ENCODE peak calls at places on chromosomes 4 and X, in five cellular contexts. I, V, W, A and C are unnamed samples.

GRCh38 chr4:140092094-140092820 is 61.7 kb downstream of the MAML3 start:
- DNase-seq in A (no peak), V (peak; percentile 29), I (no peak), W (no peak), C (no peak)

GRCh38 chr4:112173593-112174559 is 28.6 kb downstream of the FAM241A start:
- DNase-seq in A (no peak), V (no peak), W (peak; percentile 67), I (no peak), C (no peak)

GRCh38 chr4:3689576-3690551 is 76.3 kb upstream of the ADRA2C start:
- DNase-seq in I (no peak), A (no peak), V (no peak), W (peak; percentile 34), C (no peak)

GRCh38 chrX:111837226-111837625 is 38.8 kb upstream of the TRPC5OS start:
- DNase-seq in A (no peak), V (no peak), W (no peak), I (no peak), C (no peak)

GRCh38 chr4:155342142-155342541 is 34.6 kb downstream of the MAP9 start:
- DNase-seq in V (no peak), W (no peak), I (no peak), A (no peak), C (no peak)

GRCh38 chr4:101191302-101192098 is 155.8 kb downstream of the PPP3CA start:
- DNase-seq in V (peak; percentile 49), I (no peak), W (peak; percentile 79), A (no peak), C (no peak)

GRCh38 chr4:184958839-184959238 is 59.5 kb upstream of the HELT start:
- DNase-seq in W (no peak), I (no peak), V (no peak), A (no peak), C (no peak)

GRCh38 chr4:41215155-41215554 is 813 bp upstream of the APBB2 start:
- DNase-seq in V (no peak), I (no peak), A (no peak), W (no peak), C (peak; percentile 24)

GRCh38 chr4:165707126-165707525 is 165.9 kb upstream of the TLL1 start:
- DNase-seq in A (no peak), V (no peak), W (no peak), I (no peak), C (no peak)

GRCh38 chr4:96108146-96108545 is 268.3 kb downstream of the PDHA2 start:
- DNase-seq in W (no peak), A (no peak), I (no peak), V (no peak), C (no peak)

GRCh38 chr4:4856071-4857000 is 3.1 kb upstream of the MSX1 start:
- DNase-seq in A (no peak), V (no peak), W (peak; percentile 19), I (no peak), C (peak; percentile 36)

GRCh38 chrX:7570432-7571009 is 272.4 kb upstream of the VCX start:
- DNase-seq in W (no peak), I (no peak), V (no peak), A (no peak), C (no peak)

GRCh38 chrX:15680401-15680800 is 15.8 kb upstream of the CLTRN start:
- DNase-seq in W (no peak), A (no peak), V (no peak), I (no peak), C (peak; percentile 4)

GRCh38 chr4:142840516-142841123 is 5.5 kb downstream of the INPP4B start:
- DNase-seq in W (no peak), I (no peak), V (no peak), A (peak; percentile 43), C (no peak)

GRCh38 chr4:16250665-16251365 is 24.5 kb upstream of the TAPT1 start:
- DNase-seq in V (no peak), A (no peak), W (no peak), I (no peak), C (no peak)

GRCh38 chrX:103376979-103377324 is 614 bp downstream of the BEX3 start:
- DNase-seq in W (peak; percentile 50), I (no peak), V (no peak), A (no peak), C (no peak)

GRCh38 chr4:56941403-56941802 is 33.7 kb downstream of the REST start:
- DNase-seq in A (no peak), V (no peak), W (no peak), I (no peak), C (no peak)

GRCh38 chr4:126338572-126338971 is 1023.8 kb downstream of the FAT4 start:
- DNase-seq in V (no peak), A (no peak), I (no peak), W (no peak), C (no peak)

GRCh38 chrX:106980952-106981626 is 18.9 kb downstream of the MORC4 start:
- DNase-seq in I (no peak), V (no peak), W (no peak), A (no peak), C (no peak)

GRCh38 chr4:157808796-157809408 is 363.9 kb downstream of the GASK1B start:
- DNase-seq in I (no peak), W (no peak), V (no peak), A (no peak), C (no peak)

GRCh38 chr4:113057891-113058290 is 8.4 kb downstream of the ANK2 start:
- DNase-seq in V (no peak), I (no peak), A (no peak), W (no peak), C (no peak)

GRCh38 chr4:102787944-102788343 is 27.2 kb upstream of the MANBA start:
- DNase-seq in A (no peak), W (no peak), V (no peak), I (no peak), C (no peak)

GRCh38 chr4:145868637-145869409 is 69.8 kb downstream of the ZNF827 start:
- DNase-seq in I (no peak), V (no peak), W (no peak), A (peak; percentile 73), C (peak; percentile 18)

GRCh38 chrX:154378059-154378798 is 866 bp upstream of the EMD start:
- DNase-seq in V (peak; percentile 48), I (peak; percentile 37), W (peak; percentile 76), A (no peak), C (peak; percentile 89)

GRCh38 chr4:89541998-89542397 is 234.4 kb upstream of the GPRIN3 start:
- DNase-seq in V (no peak), A (no peak), W (no peak), I (no peak), C (no peak)

GRCh38 chrX:30270639-30271038 is 23.7 kb downstream of the MAGEB1 start:
- DNase-seq in W (no peak), A (no peak), V (no peak), I (no peak), C (no peak)

GRCh38 chrX:97158270-97158669 is 274.6 kb downstream of the RPA4 start:
- DNase-seq in W (no peak), V (no peak), A (no peak), I (no peak), C (no peak)

GRCh38 chr4:185204238-185204910 is 574 bp upstream of the CFAP97 start:
- DNase-seq in I (no peak), V (no peak), A (peak; percentile 24), W (no peak), C (peak; percentile 41)

GRCh38 chrX:130260316-130260715 is 8.4 kb downstream of the ZNF280C start:
- DNase-seq in W (no peak), I (no peak), V (no peak), A (no peak), C (no peak)

GRCh38 chrX:104270212-104270611 is 15.5 kb upstream of the ESX1 start:
- DNase-seq in V (no peak), I (no peak), W (no peak), A (no peak), C (no peak)

GRCh38 chrX:45513042-45513441 is 312.4 kb upstream of the DIPK2B start:
- DNase-seq in I (no peak), A (no peak), W (no peak), V (no peak), C (no peak)

DNA sequence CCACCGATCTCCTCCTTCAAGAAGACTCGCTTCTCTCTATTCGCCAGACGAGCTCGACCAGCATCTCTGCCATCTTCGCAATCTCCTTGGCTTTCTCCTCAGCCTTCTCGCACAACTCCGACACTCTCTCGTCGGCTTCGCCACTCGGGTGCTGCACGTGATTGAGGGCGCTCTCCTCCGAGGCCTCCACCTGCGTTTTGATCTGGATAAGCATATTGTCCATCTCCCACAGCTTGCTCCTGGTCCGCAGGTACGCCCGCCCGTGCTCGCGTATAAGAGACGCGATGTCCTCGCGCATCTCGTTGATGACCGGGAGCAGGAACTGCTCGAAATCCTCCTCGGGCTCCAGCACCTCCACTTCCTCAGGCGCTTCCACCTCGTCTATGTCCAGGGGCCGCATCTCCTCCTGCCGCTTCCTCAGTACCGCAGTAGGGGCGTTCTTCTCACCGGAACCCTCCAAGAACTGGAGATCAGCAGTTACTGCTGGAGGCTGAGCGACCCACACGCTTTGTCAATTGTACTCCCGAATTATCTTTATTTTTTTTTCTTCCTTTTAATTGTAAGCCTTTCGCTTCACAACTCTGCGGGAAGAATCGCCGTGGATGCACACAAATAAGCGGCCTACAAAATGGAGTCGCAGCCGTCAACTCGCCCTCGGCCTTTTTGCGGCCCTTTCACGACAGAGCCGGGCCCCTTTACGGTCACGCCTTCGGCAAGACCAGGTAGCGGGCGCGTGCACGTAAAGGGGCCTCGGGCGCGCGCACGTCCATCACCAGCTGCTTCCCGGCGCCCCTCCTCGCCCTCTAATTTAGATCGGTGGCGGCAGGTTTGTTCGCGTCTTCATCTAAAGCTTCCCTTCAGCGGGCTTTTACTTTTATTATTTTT is at the start of gene MRFAP1L1:
- DNase-seq in W (peak; percentile 98), A (peak; percentile 97), I (peak; percentile 97), V (peak; percentile 94), C (peak; percentile 92)
- TF ChIP-seq CTCF in W (peak; percentile 12), A (no peak), I (no peak), V (no peak), C (no peak)

GRCh38 chr4:118141240-118141639 is 107.0 kb downstream of the NDST3 start:
- DNase-seq in A (no peak), W (no peak), V (no peak), I (no peak), C (no peak)
- TF ChIP-seq CTCF in A (no peak), W (no peak), V (no peak), I (no peak), C (no peak)

GRCh38 chr4:11954093-11954492 is 525.4 kb upstream of the HS3ST1 start:
- DNase-seq in W (no peak), A (peak; percentile 14), I (no peak), V (no peak), C (no peak)
- TF ChIP-seq CTCF in W (peak; percentile 12), A (peak; percentile 28), I (no peak), V (no peak), C (no peak)

DNA sequence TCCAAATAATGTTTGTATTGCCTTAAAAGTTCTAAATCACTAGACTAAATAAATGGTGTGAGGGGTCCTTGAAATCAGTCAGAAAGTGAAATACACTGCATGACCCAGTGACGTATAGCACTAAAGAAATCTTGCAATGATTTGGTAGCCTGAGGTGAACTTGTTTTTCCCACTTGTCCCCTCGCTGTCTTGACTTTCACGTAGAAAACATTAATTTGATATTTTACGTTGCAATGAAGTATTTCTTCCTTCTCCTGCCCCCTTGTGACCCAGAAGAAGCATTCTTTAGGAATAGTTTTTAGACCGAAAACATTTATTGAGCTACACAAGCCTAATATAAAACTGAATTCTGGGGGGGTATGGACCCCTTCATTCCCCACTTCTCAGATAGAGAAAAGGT is 3.7 kb downstream of the KLB start:
- DNase-seq in V (no peak), W (no peak), A (no peak), I (no peak), C (no peak)
- TF ChIP-seq CTCF in V (no peak), W (no peak), A (no peak), I (peak; percentile 12), C (no peak)